ENCODE peak calls at places on chromosome 6, in seven cellular contexts. One of them, this sample, is unnamed. For H3K4me1, the result is how much of the 10 kb centered on the place peaks cover.

GRCh38 chr6:109299695-109300564 is 82.3 kb downstream of the CD164 start:
- DNase-seq in prostate gland: peak
- DNase-seq in breast epithelium: no peak
- DNase-seq in H1: no peak
- DNase-seq in IMR-90: no peak
- DNase-seq in vagina: no peak
- DNase-seq in Peyer's patch: no peak
- DNase-seq in this sample: no peak

GRCh38 chr6:70133246-70133645 is 169.6 kb downstream of the COL9A1 start:
- DNase-seq in prostate gland: no peak
- DNase-seq in breast epithelium: no peak
- DNase-seq in H1: no peak
- DNase-seq in IMR-90: no peak
- DNase-seq in vagina: no peak
- DNase-seq in Peyer's patch: no peak
- DNase-seq in this sample: no peak

GRCh38 chr6:110662468-110663211 is 152.6 kb downstream of the CDK19 start:
- DNase-seq in prostate gland: no peak
- DNase-seq in breast epithelium: no peak
- DNase-seq in H1: no peak
- DNase-seq in IMR-90: peak
- DNase-seq in vagina: no peak
- DNase-seq in Peyer's patch: no peak
- DNase-seq in this sample: no peak

GRCh38 chr6:74805841-74806696 is 399.8 kb downstream of the COL12A1 start:
- DNase-seq in prostate gland: no peak
- DNase-seq in breast epithelium: no peak
- DNase-seq in H1: no peak
- DNase-seq in IMR-90: no peak
- DNase-seq in vagina: no peak
- DNase-seq in Peyer's patch: no peak
- DNase-seq in this sample: peak

GRCh38 chr6:72825265-72825918 is 203.5 kb downstream of the KCNQ5 start:
- DNase-seq in prostate gland: no peak
- DNase-seq in breast epithelium: no peak
- DNase-seq in H1: no peak
- DNase-seq in IMR-90: peak
- DNase-seq in vagina: no peak
- DNase-seq in Peyer's patch: no peak
- DNase-seq in this sample: no peak

GRCh38 chr6:139262519-139263300 is 29.1 kb downstream of the TXLNB start:
- DNase-seq in prostate gland: no peak
- DNase-seq in breast epithelium: no peak
- DNase-seq in H1: no peak
- DNase-seq in IMR-90: peak
- DNase-seq in vagina: no peak
- DNase-seq in Peyer's patch: no peak
- DNase-seq in this sample: no peak

GRCh38 chr6:31272431-31272830 is 539 bp upstream of the HLA-C start:
- DNase-seq in prostate gland: no peak
- DNase-seq in breast epithelium: no peak
- DNase-seq in H1: no peak
- DNase-seq in IMR-90: no peak
- DNase-seq in vagina: no peak
- DNase-seq in Peyer's patch: no peak
- DNase-seq in this sample: no peak

GRCh38 chr6:46090115-46091079 is 39.4 kb upstream of the ENPP4 start:
- DNase-seq in prostate gland: peak
- DNase-seq in breast epithelium: peak
- DNase-seq in H1: no peak
- DNase-seq in IMR-90: peak
- DNase-seq in vagina: no peak
- DNase-seq in Peyer's patch: no peak
- DNase-seq in this sample: peak

GRCh38 chr6:81228912-81229540 is 523.5 kb downstream of the TENT5A start:
- DNase-seq in prostate gland: no peak
- DNase-seq in breast epithelium: no peak
- DNase-seq in H1: no peak
- DNase-seq in IMR-90: peak
- DNase-seq in vagina: no peak
- DNase-seq in Peyer's patch: no peak
- DNase-seq in this sample: no peak

GRCh38 chr6:95544517-95545225 is 32.7 kb upstream of the MANEA start:
- DNase-seq in prostate gland: no peak
- DNase-seq in breast epithelium: no peak
- DNase-seq in H1: no peak
- DNase-seq in IMR-90: no peak
- DNase-seq in vagina: no peak
- DNase-seq in Peyer's patch: no peak
- DNase-seq in this sample: no peak

GRCh38 chr6:145139451-145139850 is 595.9 kb downstream of the EPM2A start:
- DNase-seq in prostate gland: no peak
- DNase-seq in breast epithelium: no peak
- DNase-seq in H1: no peak
- DNase-seq in IMR-90: peak
- DNase-seq in vagina: no peak
- DNase-seq in Peyer's patch: no peak
- DNase-seq in this sample: no peak

GRCh38 chr6:2968600-2969135 is 2.7 kb downstream of the SERPINB6 start:
- DNase-seq in prostate gland: no peak
- DNase-seq in breast epithelium: no peak
- DNase-seq in H1: no peak
- DNase-seq in IMR-90: no peak
- DNase-seq in vagina: no peak
- DNase-seq in Peyer's patch: no peak
- DNase-seq in this sample: no peak

GRCh38 chr6:39021041-39021440 is 27.5 kb upstream of the GLP1R start:
- DNase-seq in prostate gland: no peak
- DNase-seq in breast epithelium: no peak
- DNase-seq in H1: no peak
- DNase-seq in IMR-90: no peak
- DNase-seq in vagina: no peak
- DNase-seq in Peyer's patch: no peak
- DNase-seq in this sample: no peak
- TF ChIP-seq CTCF in prostate gland: no peak
- TF ChIP-seq CTCF in breast epithelium: no peak
- TF ChIP-seq CTCF in H1: no peak
- TF ChIP-seq CTCF in IMR-90: no peak
- TF ChIP-seq CTCF in vagina: no peak
- TF ChIP-seq CTCF in Peyer's patch: no peak
- TF ChIP-seq CTCF in this sample: no peak

GRCh38 chr6:63660737-63661136 is 25.1 kb downstream of the PHF3 start:
- DNase-seq in prostate gland: no peak
- DNase-seq in breast epithelium: no peak
- DNase-seq in H1: no peak
- DNase-seq in IMR-90: no peak
- DNase-seq in vagina: no peak
- DNase-seq in Peyer's patch: no peak
- DNase-seq in this sample: no peak
- H3K4me1 ChIP-seq in prostate gland: under half
- H3K4me1 ChIP-seq in breast epithelium: under half
- H3K4me1 ChIP-seq in H1: under half
- H3K4me1 ChIP-seq in IMR-90: under half
- H3K4me1 ChIP-seq in vagina: half or more
- H3K4me1 ChIP-seq in Peyer's patch: under half
- H3K4me1 ChIP-seq in this sample: under half

GRCh38 chr6:29965873-29966601 is 23.7 kb downstream of the HLA-A start:
- DNase-seq in prostate gland: peak
- DNase-seq in breast epithelium: peak
- DNase-seq in H1: no peak
- DNase-seq in IMR-90: peak
- DNase-seq in vagina: no peak
- DNase-seq in Peyer's patch: peak
- DNase-seq in this sample: peak
- TF ChIP-seq POLR2A in prostate gland: no peak
- TF ChIP-seq POLR2A in breast epithelium: no peak
- TF ChIP-seq POLR2A in H1: no peak
- TF ChIP-seq POLR2A in IMR-90: no peak
- TF ChIP-seq POLR2A in vagina: no peak
- TF ChIP-seq POLR2A in Peyer's patch: no peak
- TF ChIP-seq POLR2A in this sample: no peak

GRCh38 chr6:34132486-34133185 is 13.3 kb downstream of the GRM4 start:
- DNase-seq in prostate gland: no peak
- DNase-seq in breast epithelium: no peak
- DNase-seq in H1: no peak
- DNase-seq in IMR-90: peak
- DNase-seq in vagina: no peak
- DNase-seq in Peyer's patch: no peak
- DNase-seq in this sample: peak

GRCh38 chr6:34132082-34132357 is 13.9 kb downstream of the GRM4 start:
- DNase-seq in prostate gland: no peak
- DNase-seq in breast epithelium: no peak
- DNase-seq in H1: no peak
- DNase-seq in IMR-90: no peak
- DNase-seq in vagina: no peak
- DNase-seq in Peyer's patch: no peak
- DNase-seq in this sample: no peak

GRCh38 chr6:34129753-34130152 is 16.1 kb downstream of the GRM4 start:
- DNase-seq in prostate gland: no peak
- DNase-seq in breast epithelium: no peak
- DNase-seq in H1: no peak
- DNase-seq in IMR-90: no peak
- DNase-seq in vagina: no peak
- DNase-seq in Peyer's patch: no peak
- DNase-seq in this sample: no peak

GRCh38 chr6:34130870-34131269 is 15.0 kb downstream of the GRM4 start:
- DNase-seq in prostate gland: no peak
- DNase-seq in breast epithelium: no peak
- DNase-seq in H1: no peak
- DNase-seq in IMR-90: no peak
- DNase-seq in vagina: no peak
- DNase-seq in Peyer's patch: no peak
- DNase-seq in this sample: no peak

DNA sequence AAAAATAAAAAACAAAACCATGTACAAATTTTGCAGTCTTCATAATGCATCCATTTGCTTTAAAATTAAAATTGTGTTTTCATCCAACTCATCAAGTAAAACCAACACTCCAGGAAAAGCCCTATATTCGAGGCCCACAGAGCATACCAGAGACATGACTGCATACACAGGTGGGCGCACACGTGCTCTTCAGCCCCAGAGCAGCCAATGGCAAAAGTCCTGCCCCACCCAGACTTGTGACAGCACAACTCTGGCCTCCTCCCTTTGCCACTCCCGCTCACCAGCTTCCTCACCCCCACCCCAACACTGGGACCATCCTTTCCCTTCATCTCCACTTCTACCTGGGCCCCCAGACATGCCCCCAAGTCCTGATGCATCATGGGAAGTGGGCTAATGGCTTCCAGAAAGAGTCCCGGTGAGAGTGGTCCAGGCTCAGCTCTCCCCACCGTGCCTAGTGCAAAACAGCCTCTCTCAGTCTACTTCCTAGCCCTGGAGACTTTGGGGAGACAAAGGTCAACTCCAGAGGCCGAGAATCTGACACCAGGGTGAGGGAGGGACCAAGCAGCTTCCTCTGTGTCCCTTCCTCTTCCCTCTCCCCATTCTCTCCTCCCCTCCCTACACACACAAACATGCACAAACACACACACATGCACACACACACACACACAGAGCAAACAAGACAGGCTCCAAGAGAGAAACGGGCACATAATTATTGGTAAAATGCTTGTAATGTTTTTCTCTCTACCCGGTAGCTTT is 14.4 kb downstream of the GRM4 start:
- DNase-seq in prostate gland: no peak
- DNase-seq in breast epithelium: no peak
- DNase-seq in H1: no peak
- DNase-seq in IMR-90: no peak
- DNase-seq in vagina: no peak
- DNase-seq in Peyer's patch: no peak
- DNase-seq in this sample: no peak
- TF ChIP-seq CTCF in prostate gland: no peak
- TF ChIP-seq CTCF in breast epithelium: no peak
- TF ChIP-seq CTCF in H1: no peak
- TF ChIP-seq CTCF in IMR-90: no peak
- TF ChIP-seq CTCF in vagina: no peak
- TF ChIP-seq CTCF in Peyer's patch: no peak
- TF ChIP-seq CTCF in this sample: no peak

GRCh38 chr6:36625161-36625919 is 31.2 kb downstream of the SRSF3 start:
- DNase-seq in prostate gland: no peak
- DNase-seq in breast epithelium: no peak
- DNase-seq in H1: no peak
- DNase-seq in IMR-90: peak
- DNase-seq in vagina: no peak
- DNase-seq in Peyer's patch: peak
- DNase-seq in this sample: peak
- H3K4me1 ChIP-seq in prostate gland: under half
- H3K4me1 ChIP-seq in breast epithelium: under half
- H3K4me1 ChIP-seq in H1: under half
- H3K4me1 ChIP-seq in IMR-90: under half
- H3K4me1 ChIP-seq in vagina: under half
- H3K4me1 ChIP-seq in Peyer's patch: half or more
- H3K4me1 ChIP-seq in this sample: under half

GRCh38 chr6:143450453-143451362 is at the start of the genes ADAT2 and PEX3:
- DNase-seq in prostate gland: peak
- DNase-seq in breast epithelium: peak
- DNase-seq in H1: peak
- DNase-seq in IMR-90: peak
- DNase-seq in vagina: no peak
- DNase-seq in Peyer's patch: peak
- DNase-seq in this sample: peak
- TF ChIP-seq POLR2A in prostate gland: peak
- TF ChIP-seq POLR2A in breast epithelium: peak
- TF ChIP-seq POLR2A in H1: peak
- TF ChIP-seq POLR2A in IMR-90: peak
- TF ChIP-seq POLR2A in vagina: peak
- TF ChIP-seq POLR2A in Peyer's patch: peak
- TF ChIP-seq POLR2A in this sample: peak

GRCh38 chr6:170152989-170153388 is 137.9 kb downstream of the DLL1 start:
- DNase-seq in prostate gland: peak
- DNase-seq in breast epithelium: peak
- DNase-seq in H1: peak
- DNase-seq in IMR-90: no peak
- DNase-seq in vagina: no peak
- DNase-seq in Peyer's patch: no peak
- DNase-seq in this sample: peak
- TF ChIP-seq CTCF in prostate gland: no peak
- TF ChIP-seq CTCF in breast epithelium: no peak
- TF ChIP-seq CTCF in H1: no peak
- TF ChIP-seq CTCF in IMR-90: no peak
- TF ChIP-seq CTCF in vagina: no peak
- TF ChIP-seq CTCF in Peyer's patch: no peak
- TF ChIP-seq CTCF in this sample: no peak